ENCODE peak calls at places on chromosomes 1 and 21, in nine cellular contexts. P is body of pancreas; G is T-cell; E is iris pigment epithelial cell; S is tibial nerve; N is H1; Q is OCI-LY7; R is natural killer cell treated with Interleukin-12 subunit alpha and Interleukin-12 subunit beta and Interleukin-15 and Interleukin-18, amount 100 ng/mL, for 72 hours; A is NCI-H69. U is an unnamed sample.

GRCh38 chr21:18449586-18449985 is 46.0 kb upstream of the TMPRSS15 start:
- DNase-seq in P (no peak), G (no peak), E (no peak), S (no peak), N (no peak), Q (peak; percentile 35), R (no peak), A (peak; percentile 33), U (no peak)

GRCh38 chr1:79100385-79100784 is 93.9 kb upstream of the ADGRL4 start:
- DNase-seq in P (no peak), G (no peak), E (peak; percentile 86), S (no peak), N (no peak), Q (no peak), R (no peak), A (no peak), U (no peak)

GRCh38 chr1:166080277-166080964 is 86.4 kb downstream of the FAM78B start:
- DNase-seq in P (no peak), G (no peak), E (no peak), S (peak; percentile 19), N (no peak), Q (no peak), R (no peak), A (no peak), U (no peak)

GRCh38 chr1:10613861-10614260 is 139.1 kb downstream of the PEX14 start:
- DNase-seq in P (no peak), G (no peak), E (no peak), S (no peak), N (no peak), Q (no peak), R (no peak), A (no peak), U (no peak)

GRCh38 chr1:213564215-213564659 is 423.5 kb upstream of the PROX1 start:
- DNase-seq in P (peak; percentile 31), G (no peak), E (no peak), S (no peak), N (no peak), Q (no peak), R (no peak), A (peak; percentile 78), U (no peak)

GRCh38 chr1:213659580-213660547 is 327.9 kb upstream of the PROX1 start:
- DNase-seq in P (peak; percentile 14), G (no peak), E (no peak), S (no peak), N (no peak), Q (no peak), R (no peak), A (peak; percentile 13), U (no peak)

GRCh38 chr1:171877711-171878110 is 36.4 kb downstream of the DNM3 start:
- DNase-seq in P (no peak), G (no peak), E (no peak), S (no peak), N (no peak), Q (no peak), R (no peak), A (no peak), U (no peak)

GRCh38 chr1:31977361-31978131 is 36.1 kb upstream of the KHDRBS1 start:
- DNase-seq in P (no peak), G (no peak), E (peak; percentile 79), S (no peak), N (peak; percentile 64), Q (peak; percentile 55), R (no peak), A (peak; percentile 62), U (no peak)

GRCh38 chr21:44507673-44508425 is 32.1 kb downstream of the KRTAP10-1 start:
- DNase-seq in P (no peak), G (no peak), E (no peak), S (no peak), N (no peak), Q (no peak), R (no peak), A (no peak), U (no peak)